ENCODE peak calls at places on chromosomes 13 and 19, in seven cellular contexts. One of them, this sample, is unnamed.

GRCh38 chr13:33571618-33572017 is 246.3 kb upstream of the RFC3 start:
- DNase-seq in mesothelial cell of epicardium: no peak
- DNase-seq in Ammon's horn: no peak
- DNase-seq in central memory CD4-positive, alpha-beta T cell: no peak
- DNase-seq in skeletal muscle cell: no peak
- DNase-seq in RWPE1: no peak
- DNase-seq in brain pericyte: no peak
- DNase-seq in this sample: no peak

GRCh38 chr19:2113436-2114211 is 16.9 kb downstream of the IZUMO4 start:
- DNase-seq in skeletal muscle cell: no peak
- DNase-seq in central memory CD4-positive, alpha-beta T cell: no peak
- DNase-seq in RWPE1: peak
- DNase-seq in mesothelial cell of epicardium: no peak
- DNase-seq in Ammon's horn: no peak
- DNase-seq in brain pericyte: no peak
- DNase-seq in this sample: no peak

GRCh38 chr19:3882041-3882384 is 1.5 kb downstream of the ATCAY start:
- DNase-seq in mesothelial cell of epicardium: no peak
- DNase-seq in Ammon's horn: no peak
- DNase-seq in central memory CD4-positive, alpha-beta T cell: no peak
- DNase-seq in RWPE1: no peak
- DNase-seq in brain pericyte: no peak
- DNase-seq in skeletal muscle cell: no peak
- DNase-seq in this sample: no peak

GRCh38 chr13:99657848-99658265 is 156.6 kb downstream of the TM9SF2 start:
- DNase-seq in brain pericyte: peak
- DNase-seq in Ammon's horn: peak
- DNase-seq in central memory CD4-positive, alpha-beta T cell: peak
- DNase-seq in mesothelial cell of epicardium: no peak
- DNase-seq in skeletal muscle cell: no peak
- DNase-seq in RWPE1: no peak
- DNase-seq in this sample: no peak

GRCh38 chr13:102687520-102687919 is 7.3 kb downstream of the METTL21C start:
- DNase-seq in RWPE1: peak
- DNase-seq in central memory CD4-positive, alpha-beta T cell: no peak
- DNase-seq in skeletal muscle cell: no peak
- DNase-seq in mesothelial cell of epicardium: no peak
- DNase-seq in Ammon's horn: no peak
- DNase-seq in brain pericyte: no peak
- DNase-seq in this sample: no peak

GRCh38 chr13:24168392-24168750 is 7.9 kb downstream of the SPATA13 start:
- DNase-seq in skeletal muscle cell: no peak
- DNase-seq in central memory CD4-positive, alpha-beta T cell: no peak
- DNase-seq in brain pericyte: no peak
- DNase-seq in RWPE1: no peak
- DNase-seq in mesothelial cell of epicardium: no peak
- DNase-seq in Ammon's horn: no peak
- DNase-seq in this sample: no peak

GRCh38 chr13:108158746-108159145 is 56.6 kb downstream of the LIG4 start:
- DNase-seq in RWPE1: no peak
- DNase-seq in mesothelial cell of epicardium: no peak
- DNase-seq in Ammon's horn: no peak
- DNase-seq in brain pericyte: no peak
- DNase-seq in central memory CD4-positive, alpha-beta T cell: no peak
- DNase-seq in skeletal muscle cell: no peak
- DNase-seq in this sample: no peak

GRCh38 chr13:110869231-110869804 is 45.6 kb downstream of the ANKRD10 start:
- DNase-seq in mesothelial cell of epicardium: no peak
- DNase-seq in RWPE1: no peak
- DNase-seq in brain pericyte: no peak
- DNase-seq in central memory CD4-positive, alpha-beta T cell: no peak
- DNase-seq in Ammon's horn: no peak
- DNase-seq in skeletal muscle cell: no peak
- DNase-seq in this sample: no peak

GRCh38 chr13:27170521-27171243 is 929 bp downstream of the USP12 start:
- DNase-seq in central memory CD4-positive, alpha-beta T cell: peak
- DNase-seq in RWPE1: peak
- DNase-seq in mesothelial cell of epicardium: peak
- DNase-seq in skeletal muscle cell: no peak
- DNase-seq in brain pericyte: no peak
- DNase-seq in Ammon's horn: peak
- DNase-seq in this sample: no peak

GRCh38 chr13:39253774-39254173 is 215.5 kb downstream of the NHLRC3 start:
- DNase-seq in Ammon's horn: no peak
- DNase-seq in mesothelial cell of epicardium: no peak
- DNase-seq in RWPE1: no peak
- DNase-seq in brain pericyte: no peak
- DNase-seq in central memory CD4-positive, alpha-beta T cell: no peak
- DNase-seq in skeletal muscle cell: peak
- DNase-seq in this sample: no peak

GRCh38 chr13:44231786-44232516 is 141.7 kb upstream of the SERP2 start:
- DNase-seq in RWPE1: peak
- DNase-seq in Ammon's horn: no peak
- DNase-seq in mesothelial cell of epicardium: no peak
- DNase-seq in skeletal muscle cell: peak
- DNase-seq in central memory CD4-positive, alpha-beta T cell: no peak
- DNase-seq in brain pericyte: no peak
- DNase-seq in this sample: peak

GRCh38 chr13:72141845-72142470 is 275.0 kb upstream of the DACH1 start:
- DNase-seq in central memory CD4-positive, alpha-beta T cell: no peak
- DNase-seq in Ammon's horn: peak
- DNase-seq in brain pericyte: no peak
- DNase-seq in skeletal muscle cell: peak
- DNase-seq in mesothelial cell of epicardium: no peak
- DNase-seq in RWPE1: no peak
- DNase-seq in this sample: no peak

GRCh38 chr13:70792121-70792520 is 683.9 kb upstream of the KLHL1 start:
- DNase-seq in RWPE1: no peak
- DNase-seq in brain pericyte: no peak
- DNase-seq in skeletal muscle cell: no peak
- DNase-seq in central memory CD4-positive, alpha-beta T cell: no peak
- DNase-seq in mesothelial cell of epicardium: no peak
- DNase-seq in Ammon's horn: no peak
- DNase-seq in this sample: no peak

GRCh38 chr13:44116562-44117315 is 237.0 kb downstream of the LACC1 start:
- DNase-seq in mesothelial cell of epicardium: no peak
- DNase-seq in central memory CD4-positive, alpha-beta T cell: no peak
- DNase-seq in RWPE1: no peak
- DNase-seq in Ammon's horn: peak
- DNase-seq in skeletal muscle cell: peak
- DNase-seq in brain pericyte: no peak
- DNase-seq in this sample: peak

GRCh38 chr13:99307247-99307646 is at the start of gene GPR183:
- DNase-seq in brain pericyte: no peak
- DNase-seq in RWPE1: no peak
- DNase-seq in Ammon's horn: peak
- DNase-seq in mesothelial cell of epicardium: no peak
- DNase-seq in skeletal muscle cell: no peak
- DNase-seq in central memory CD4-positive, alpha-beta T cell: peak
- DNase-seq in this sample: no peak

GRCh38 chr19:17496337-17496997 is 15.0 kb upstream of the PGLS start:
- DNase-seq in Ammon's horn: peak
- DNase-seq in brain pericyte: no peak
- DNase-seq in RWPE1: peak
- DNase-seq in mesothelial cell of epicardium: no peak
- DNase-seq in skeletal muscle cell: no peak
- DNase-seq in central memory CD4-positive, alpha-beta T cell: peak
- DNase-seq in this sample: peak

GRCh38 chr19:48461651-48461981 is 6.2 kb downstream of the KCNJ14 start:
- DNase-seq in Ammon's horn: no peak
- DNase-seq in mesothelial cell of epicardium: no peak
- DNase-seq in central memory CD4-positive, alpha-beta T cell: no peak
- DNase-seq in skeletal muscle cell: no peak
- DNase-seq in brain pericyte: no peak
- DNase-seq in RWPE1: no peak
- DNase-seq in this sample: no peak

GRCh38 chr19:2527716-2528115 is 51.8 kb downstream of the GADD45B start:
- DNase-seq in brain pericyte: no peak
- DNase-seq in central memory CD4-positive, alpha-beta T cell: no peak
- DNase-seq in mesothelial cell of epicardium: no peak
- DNase-seq in Ammon's horn: no peak
- DNase-seq in skeletal muscle cell: no peak
- DNase-seq in RWPE1: no peak
- DNase-seq in this sample: no peak

GRCh38 chr13:73394066-73394465 is 335.3 kb downstream of the KLF5 start:
- DNase-seq in brain pericyte: no peak
- DNase-seq in skeletal muscle cell: no peak
- DNase-seq in Ammon's horn: no peak
- DNase-seq in RWPE1: no peak
- DNase-seq in mesothelial cell of epicardium: no peak
- DNase-seq in central memory CD4-positive, alpha-beta T cell: no peak
- DNase-seq in this sample: no peak